ENCODE peak calls at places on chromosome 11, in six cellular contexts. K is naive thymus-derived CD8-positive, alpha-beta T cell; Z is activated T-cell treated with anti-CD3 and anti-CD28 coated beads, Interleukin-2, amount 50 U/mL, for 24 hours; T is GM04503; X is GM04504; N is SW 1271. R is an unnamed sample.

GRCh38 chr11:108160970-108161566 is 39.7 kb downstream of the ACAT1 start:
- DNase-seq in X (no peak), N (no peak), T (no peak), K (no peak), Z (no peak), R (no peak)

GRCh38 chr11:81112718-81113117 is 1620.9 kb downstream of the FAM181B start:
- DNase-seq in X (no peak), N (no peak), K (no peak), T (no peak), Z (no peak), R (no peak)

GRCh38 chr11:74687237-74688005 is 43.8 kb downstream of the CHRDL2 start:
- DNase-seq in Z (no peak), K (no peak), N (no peak), T (no peak), X (no peak), R (no peak)

GRCh38 chr11:35146074-35146521 is 7.1 kb downstream of the CD44 start:
- DNase-seq in X (no peak), K (no peak), Z (peak), T (no peak), N (no peak), R (no peak)

GRCh38 chr11:74417379-74417804 is 19.2 kb upstream of the PGM2L1 start:
- DNase-seq in T (no peak), K (peak), X (no peak), N (no peak), Z (no peak), R (no peak)

GRCh38 chr11:6638437-6638836 is 17.2 kb downstream of the DCHS1 start:
- DNase-seq in N (no peak), K (no peak), Z (no peak), X (no peak), T (no peak), R (no peak)

GRCh38 chr11:122230387-122230760 is 114.4 kb upstream of the BLID start:
- DNase-seq in N (no peak), Z (no peak), K (no peak), T (peak), X (peak), R (no peak)

GRCh38 chr11:78313181-78313788 is 104.3 kb downstream of the GAB2 start:
- DNase-seq in N (no peak), K (no peak), T (peak), X (peak), Z (no peak), R (peak)

GRCh38 chr11:117934526-117935307 is 5.5 kb upstream of the TMPRSS13 start:
- DNase-seq in X (no peak), Z (peak), K (no peak), T (no peak), N (no peak), R (no peak)

GRCh38 chr11:131864205-131864604 is 493.8 kb downstream of the NTM start:
- DNase-seq in X (no peak), T (no peak), N (no peak), Z (no peak), K (no peak), R (no peak)

GRCh38 chr11:31817621-31818493 is 6.7 kb upstream of the PAX6 start:
- DNase-seq in N (no peak), T (no peak), Z (peak), K (no peak), X (no peak), R (no peak)

GRCh38 chr11:114725623-114726022 is 47.3 kb downstream of the NXPE2 start:
- DNase-seq in Z (no peak), T (no peak), K (no peak), X (no peak), N (no peak), R (no peak)

GRCh38 chr11:30381879-30382278 is 59.0 kb downstream of the ARL14EP start:
- DNase-seq in K (no peak), X (no peak), N (no peak), T (no peak), Z (no peak), R (no peak)

GRCh38 chr11:72745925-72746550 is 6.2 kb downstream of the ARAP1 start:
- DNase-seq in K (no peak), T (no peak), X (no peak), N (no peak), Z (no peak), R (no peak)

GRCh38 chr11:118117790-118118601 is 31.2 kb upstream of the SMIM35 start:
- DNase-seq in T (no peak), Z (peak), K (peak), X (no peak), N (no peak), R (no peak)

GRCh38 chr11:65014146-65014960 is at the start of gene ARL2:
- DNase-seq in N (peak), Z (peak), K (no peak), X (no peak), T (no peak), R (no peak)

GRCh38 chr11:129814244-129814992 is 1.2 kb upstream of the TMEM45B start:
- DNase-seq in N (no peak), X (no peak), Z (peak), T (no peak), K (peak), R (no peak)

GRCh38 chr11:68855205-68855978 is 13.7 kb upstream of the CPT1A start:
- DNase-seq in N (no peak), K (peak), T (no peak), Z (peak), X (no peak), R (no peak)

GRCh38 chr11:71425851-71426250 is 22.3 kb downstream of the DHCR7 start:
- DNase-seq in T (no peak), X (no peak), K (no peak), Z (no peak), N (no peak), R (no peak)

GRCh38 chr11:46294365-46295309 is 17.2 kb downstream of the CREB3L1 start:
- DNase-seq in X (peak), K (no peak), Z (no peak), T (peak), N (no peak), R (peak)

GRCh38 chr11:46718155-46719019 is 626 bp upstream of the F2 start:
- DNase-seq in Z (no peak), X (no peak), T (no peak), K (no peak), N (no peak), R (no peak)

GRCh38 chr11:68968306-68969255 is 12.2 kb downstream of the MRGPRD start:
- DNase-seq in K (no peak), Z (no peak), X (no peak), N (no peak), T (no peak), R (no peak)

GRCh38 chr11:16607675-16608644 is 130.5 kb upstream of the C11orf58 start:
- DNase-seq in N (no peak), K (no peak), X (no peak), Z (no peak), T (no peak), R (no peak)

GRCh38 chr11:8233691-8234424 is 29.8 kb downstream of the LMO1 start:
- DNase-seq in X (no peak), Z (no peak), K (no peak), N (no peak), T (no peak), R (no peak)

GRCh38 chr11:107576497-107577086 is 11.1 kb upstream of the ALKBH8 start:
- DNase-seq in X (no peak), N (peak), K (peak), Z (peak), T (no peak), R (peak)

GRCh38 chr11:7654094-7654742 is 19.1 kb downstream of the CYB5R2 start:
- DNase-seq in K (no peak), T (no peak), X (no peak), Z (no peak), N (no peak), R (no peak)

GRCh38 chr11:91703042-91703441 is 521.6 kb upstream of the FAT3 start:
- DNase-seq in T (no peak), K (no peak), N (no peak), X (no peak), Z (no peak), R (no peak)

GRCh38 chr11:96254087-96254486 is 88.9 kb downstream of the MAML2 start:
- DNase-seq in K (peak), N (no peak), Z (no peak), X (no peak), T (no peak), R (no peak)

GRCh38 chr11:93497575-93497974 is 45.6 kb downstream of the SMCO4 start:
- DNase-seq in Z (no peak), T (no peak), X (no peak), K (no peak), N (no peak), R (no peak)

GRCh38 chr11:32881286-32881685 is 11.3 kb upstream of the QSER1 start:
- DNase-seq in K (no peak), T (no peak), Z (no peak), N (no peak), X (no peak), R (no peak)

GRCh38 chr11:12505183-12505582 is 127.8 kb downstream of the PARVA start:
- DNase-seq in T (no peak), N (no peak), X (no peak), Z (no peak), K (no peak), R (no peak)

GRCh38 chr11:119100246-119100959 is 1.2 kb downstream of the DPAGT1 start:
- DNase-seq in N (peak), X (no peak), T (no peak), K (no peak), Z (no peak), R (no peak)

GRCh38 chr11:18420067-18420466 is 7.9 kb downstream of the LDHC start:
- DNase-seq in Z (no peak), K (no peak), T (no peak), X (no peak), N (no peak), R (no peak)